ENCODE peak calls at places on chromosomes 13 and 19, in nine cellular contexts. P is adrenal gland, I is upper lobe of right lung, V is left ventricle myocardium inferior, Y is breast epithelium, Z is thoracic aorta, E is right lobe of liver, F is Peyer's patch, M is ascending aorta. L is an unnamed sample. For H3K9me3, the result is how much of the 10 kb centered on the place peaks cover.

GRCh38 chr19:42273407-42274064 is 4.5 kb downstream of the CIC start:
- DNase-seq in P (no peak), I (peak), V (no peak), Y (no peak), Z (no peak), E (no peak), F (no peak), M (no peak), L (no peak)

GRCh38 chr19:41302624-41303351 is 7.2 kb upstream of the CCDC97 start:
- DNase-seq in P (no peak), I (peak), V (no peak), Y (no peak), Z (no peak), E (peak), F (peak), M (no peak), L (no peak)

GRCh38 chr19:18772620-18773587 is 18.2 kb downstream of the COMP start:
- DNase-seq in P (no peak), I (no peak), V (no peak), Y (peak), Z (no peak), E (no peak), F (no peak), M (no peak), L (no peak)

GRCh38 chr13:78618411-78618810 is 15.1 kb upstream of the POU4F1 start:
- DNase-seq in P (no peak), I (no peak), V (no peak), Y (no peak), Z (no peak), E (no peak), F (no peak), M (no peak), L (no peak)

GRCh38 chr13:45596800-45597484 is 18.6 kb downstream of the ERICH6B start:
- DNase-seq in P (no peak), I (no peak), V (no peak), Y (no peak), Z (no peak), E (no peak), F (no peak), M (no peak), L (no peak)

GRCh38 chr19:6312018-6312417 is 21.4 kb downstream of the ACER1 start:
- DNase-seq in P (no peak), I (no peak), V (no peak), Y (no peak), Z (no peak), E (no peak), F (no peak), M (no peak), L (peak)

GRCh38 chr13:36131931-36132297 is 732 bp upstream of the DCLK1 start:
- DNase-seq in P (no peak), I (peak), V (peak), Y (no peak), Z (no peak), E (no peak), F (no peak), M (peak), L (no peak)

GRCh38 chr19:1133471-1133929 is 29.7 kb downstream of the GPX4 start:
- DNase-seq in P (peak), I (no peak), V (no peak), Y (no peak), Z (no peak), E (no peak), F (peak), M (no peak), L (peak)

GRCh38 chr13:75316427-75316826 is 165.5 kb downstream of the TBC1D4 start:
- DNase-seq in P (no peak), I (no peak), V (no peak), Y (no peak), Z (no peak), E (no peak), F (no peak), M (no peak), L (no peak)

DNA sequence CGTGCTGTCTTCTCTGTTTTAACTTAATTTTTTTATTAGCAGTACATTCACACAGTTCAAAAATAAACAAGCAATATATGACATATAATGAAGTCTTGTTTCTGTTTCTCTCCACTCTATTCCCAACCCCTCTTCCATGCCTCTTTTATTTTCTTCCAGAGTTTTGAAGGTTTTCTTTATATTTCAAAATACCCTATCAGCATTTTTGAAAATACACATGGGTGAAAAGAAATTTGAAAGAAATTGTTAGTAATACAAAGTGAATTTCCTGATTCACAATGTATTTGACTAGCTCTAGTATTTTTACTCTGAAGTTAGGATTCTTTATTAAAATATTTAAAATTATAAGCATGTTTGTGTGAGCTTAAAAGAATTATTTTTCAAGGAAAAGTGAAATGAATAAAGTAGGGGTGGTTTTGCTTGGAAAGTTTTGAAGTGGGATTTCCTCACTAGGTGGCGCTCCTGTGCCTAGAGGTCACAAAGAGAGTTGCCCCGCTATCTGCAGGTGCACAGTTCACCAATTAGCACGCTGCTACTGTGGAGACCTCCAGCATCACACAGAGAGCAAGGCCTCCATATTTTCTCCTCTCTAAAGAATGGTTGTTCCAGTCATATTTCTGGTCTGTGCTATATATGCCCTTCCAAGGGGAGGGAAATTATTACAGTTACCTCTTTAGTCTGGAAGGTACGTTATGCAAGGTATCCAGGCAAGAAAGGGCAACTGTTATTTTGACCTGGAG is 37.6 kb downstream of the SOX21 start:
- DNase-seq in P (peak), I (no peak), V (no peak), Y (no peak), Z (no peak), E (peak), F (peak), M (no peak), L (peak)
- TF ChIP-seq CTCF in P (peak), I (peak), V (peak), Y (peak), Z (no peak), E (peak), F (peak), M (peak), L (peak)

GRCh38 chr19:29530549-29531457 is 5.0 kb downstream of the VSTM2B start:
- DNase-seq in P (no peak), I (peak), V (no peak), Y (no peak), Z (no peak), E (no peak), F (no peak), M (no peak), L (no peak)
- H3K4me3 ChIP-seq in P (no peak), I (no peak), V (no peak), Y (no peak), Z (no peak), E (no peak), F (no peak), M (no peak), L (no peak)

GRCh38 chr19:30437869-30438268 is 65.7 kb downstream of the ZNF536 start:
- DNase-seq in P (no peak), I (no peak), V (no peak), Y (no peak), Z (no peak), E (no peak), F (no peak), M (no peak), L (no peak)
- H3K9me3 ChIP-seq in P (under half), I (under half), V (under half), Y (under half), Z (under half), E (under half), F (under half), M (under half), L (under half)

GRCh38 chr19:48970139-48970766 is 5.1 kb downstream of the FTL start:
- DNase-seq in P (no peak), I (peak), V (no peak), Y (no peak), Z (no peak), E (peak), F (no peak), M (no peak), L (no peak)
- TF ChIP-seq CTCF in P (no peak), I (no peak), V (no peak), Y (no peak), Z (no peak), E (no peak), F (no peak), M (no peak), L (no peak)

GRCh38 chr19:11581740-11582139 is 4.3 kb upstream of the ACP5 start:
- DNase-seq in P (no peak), I (no peak), V (no peak), Y (no peak), Z (no peak), E (no peak), F (peak), M (no peak), L (no peak)

GRCh38 chr19:11576186-11576585 is 1.3 kb downstream of the ACP5 start:
- DNase-seq in P (no peak), I (no peak), V (no peak), Y (no peak), Z (no peak), E (no peak), F (no peak), M (no peak), L (no peak)

GRCh38 chr19:11580665-11581418 is 3.4 kb upstream of the ACP5 start:
- DNase-seq in P (no peak), I (no peak), V (no peak), Y (no peak), Z (no peak), E (no peak), F (no peak), M (no peak), L (no peak)

GRCh38 chr19:11577451-11578341 is at the start of gene ACP5:
- DNase-seq in P (no peak), I (peak), V (no peak), Y (no peak), Z (no peak), E (no peak), F (no peak), M (no peak), L (no peak)

DNA sequence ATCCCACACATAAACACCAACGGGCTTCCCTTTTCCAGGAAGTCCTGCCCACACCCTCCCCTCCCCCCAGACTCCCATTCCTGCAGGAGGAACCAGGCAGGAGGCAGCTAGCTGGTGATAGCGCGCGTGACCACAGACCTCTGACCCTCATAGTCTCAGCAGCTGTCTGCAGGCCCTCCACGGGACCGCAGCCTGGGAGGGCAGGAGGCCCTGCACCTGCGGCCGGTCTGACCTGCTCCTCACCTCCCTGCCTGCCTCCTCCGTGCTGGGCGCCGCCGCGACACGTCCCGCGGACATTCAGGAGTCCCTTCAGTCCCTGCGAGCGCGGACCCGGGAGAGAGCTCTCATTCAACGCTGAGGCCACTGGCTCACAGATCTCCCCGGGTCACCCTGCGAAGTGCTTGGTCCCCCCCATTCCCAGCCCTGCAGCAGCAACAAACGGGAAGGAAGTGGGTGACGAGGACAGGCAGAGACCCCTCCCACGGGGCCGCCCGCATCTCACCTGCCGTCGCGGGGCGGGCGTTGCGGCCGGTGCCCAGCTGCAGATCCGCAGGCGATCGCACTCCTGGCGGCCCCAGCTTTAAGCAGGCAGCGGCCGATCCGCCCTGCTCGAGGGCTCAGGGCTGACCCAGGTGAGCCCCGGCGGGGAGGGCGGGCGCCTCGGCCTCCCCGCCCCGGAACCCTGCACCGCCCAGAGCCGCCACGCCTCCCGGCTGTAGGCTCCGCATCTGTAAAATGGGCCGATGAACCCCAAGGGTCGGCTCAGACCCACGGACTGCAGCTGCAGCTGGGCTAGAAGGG is 1.1 kb upstream of the ACP5 start:
- DNase-seq in P (peak), I (peak), V (peak), Y (peak), Z (no peak), E (peak), F (peak), M (no peak), L (no peak)
- H3K4me3 ChIP-seq in P (peak), I (peak), V (peak), Y (peak), Z (peak), E (peak), F (peak), M (peak), L (no peak)

GRCh38 chr19:51140441-51140840 is 1.7 kb upstream of the SIGLEC7 start:
- DNase-seq in P (no peak), I (no peak), V (no peak), Y (no peak), Z (no peak), E (no peak), F (no peak), M (no peak), L (no peak)

GRCh38 chr19:51138549-51138979 is 3.5 kb upstream of the SIGLEC7 start:
- DNase-seq in P (peak), I (peak), V (peak), Y (no peak), Z (no peak), E (no peak), F (no peak), M (peak), L (no peak)

GRCh38 chr19:51137812-51138425 is 4.2 kb upstream of the SIGLEC7 start:
- DNase-seq in P (no peak), I (no peak), V (no peak), Y (no peak), Z (no peak), E (no peak), F (no peak), M (no peak), L (no peak)

GRCh38 chr19:51141181-51141580 is 920 bp upstream of the SIGLEC7 start:
- DNase-seq in P (no peak), I (no peak), V (no peak), Y (no peak), Z (no peak), E (no peak), F (no peak), M (no peak), L (no peak)

DNA sequence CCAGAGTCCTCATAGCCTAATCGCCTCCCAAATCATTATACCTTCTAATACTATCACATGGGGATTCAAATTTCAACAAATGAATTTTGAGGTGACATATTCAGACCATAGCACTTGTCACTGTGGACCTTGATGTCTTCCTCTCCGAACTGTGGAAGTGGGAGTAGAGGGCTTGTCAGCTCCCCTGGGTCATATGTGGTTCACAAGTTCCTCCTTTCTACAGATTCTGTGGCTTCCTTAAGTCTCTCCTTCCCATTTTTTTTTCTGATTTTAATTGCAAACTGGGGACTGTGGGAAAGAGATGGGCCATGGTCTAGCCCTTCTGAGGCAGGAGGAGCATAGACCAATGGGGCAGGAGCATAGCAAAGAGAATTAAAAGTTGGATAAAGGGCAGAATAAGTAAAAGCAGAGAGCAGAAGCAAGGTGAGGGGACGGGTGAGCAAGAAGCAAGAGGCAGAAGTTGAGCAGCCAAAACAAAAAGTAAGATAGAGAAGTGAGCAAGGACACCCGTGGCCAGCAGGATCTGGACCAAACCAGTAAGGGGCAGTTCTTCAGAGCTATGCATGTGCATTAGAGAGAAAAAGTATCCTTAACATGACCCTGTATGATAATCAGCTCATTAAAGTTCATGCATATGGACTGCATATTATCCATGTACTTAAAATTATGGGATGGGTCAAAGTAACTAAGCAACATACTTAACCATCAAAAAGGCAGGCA is 2.6 kb upstream of the SIGLEC7 start:
- DNase-seq in P (no peak), I (no peak), V (no peak), Y (no peak), Z (no peak), E (no peak), F (no peak), M (no peak), L (no peak)
- H3K9me3 ChIP-seq in P (under half), I (under half), V (under half), Y (under half), Z (under half), E (under half), F (under half), M (under half), L (under half)

DNA sequence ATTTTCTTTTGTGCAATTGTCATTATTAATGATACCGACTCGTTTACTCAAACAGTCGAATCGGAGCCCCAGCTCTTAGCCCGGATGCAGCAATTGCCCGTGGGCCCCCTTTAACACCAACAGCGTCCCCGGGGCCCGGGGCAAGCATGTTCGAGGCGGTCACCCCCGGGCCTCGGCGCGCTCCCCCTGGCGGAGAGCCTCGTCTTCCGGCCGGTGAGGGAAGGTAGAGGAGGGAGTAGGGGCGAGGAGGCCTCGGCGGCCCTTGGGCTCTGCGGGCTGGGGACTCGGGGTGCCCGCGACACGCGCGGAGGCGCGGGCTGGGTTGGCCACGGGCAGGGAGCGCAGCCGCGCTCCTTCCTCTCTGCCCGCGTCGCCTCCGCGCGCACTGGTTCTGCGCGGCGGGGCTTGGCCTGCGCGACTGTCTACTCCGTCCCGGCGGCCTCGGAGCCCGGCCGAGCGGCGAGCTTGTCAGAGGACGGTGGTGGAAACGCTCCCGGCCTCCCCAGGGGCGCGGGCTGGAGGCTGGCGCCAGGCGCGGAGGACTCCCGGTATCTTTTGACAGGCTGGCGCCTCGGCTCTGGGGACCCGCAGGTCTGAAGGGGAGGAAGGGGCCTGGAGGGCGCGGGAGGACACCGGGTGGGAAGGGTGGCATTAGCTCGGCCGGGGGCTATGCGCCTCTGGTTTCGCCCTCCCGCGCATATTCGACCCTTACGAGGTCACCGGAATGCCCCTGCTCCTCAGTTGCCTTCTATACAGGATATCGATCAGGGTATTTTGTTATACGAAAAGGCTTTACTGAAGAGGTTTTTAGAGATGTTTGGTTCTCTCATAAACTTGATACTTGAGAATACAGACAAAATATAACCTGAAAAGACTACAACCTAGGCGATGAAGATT is 1.5 kb downstream of the BIVM start:
- DNase-seq in P (peak), I (peak), V (peak), Y (peak), Z (no peak), E (peak), F (peak), M (peak), L (peak)
- TF ChIP-seq CTCF in P (peak), I (peak), V (peak), Y (peak), Z (peak), E (peak), F (peak), M (peak), L (peak)

GRCh38 chr13:27352698-27353097 is 71.7 kb upstream of the GTF3A start:
- DNase-seq in P (no peak), I (no peak), V (no peak), Y (no peak), Z (no peak), E (no peak), F (no peak), M (no peak), L (no peak)
- H3K4me3 ChIP-seq in P (no peak), I (no peak), V (no peak), Y (no peak), Z (no peak), E (no peak), F (peak), M (no peak), L (no peak)